ENCODE peak calls at places on chromosomes 11 and 22, in five cellular contexts. One of them, this sample, is unnamed.

GRCh38 chr11:64358536-64358906 is 441 bp upstream of the RPS6KA4 start:
- DNase-seq in gastrocnemius medialis: no peak
- DNase-seq in fibroblast of mammary gland: no peak
- DNase-seq in trophoblast cell: no peak
- DNase-seq in GM23338: no peak
- DNase-seq in this sample: no peak

GRCh38 chr11:3815882-3816281 is 7.5 kb downstream of the PGAP2 start:
- DNase-seq in gastrocnemius medialis: no peak
- DNase-seq in fibroblast of mammary gland: no peak
- DNase-seq in trophoblast cell: no peak
- DNase-seq in GM23338: no peak
- DNase-seq in this sample: no peak

GRCh38 chr22:40116496-40117200 is 61.1 kb upstream of the TNRC6B start:
- DNase-seq in gastrocnemius medialis: no peak
- DNase-seq in fibroblast of mammary gland: no peak
- DNase-seq in trophoblast cell: no peak
- DNase-seq in GM23338: no peak
- DNase-seq in this sample: no peak

GRCh38 chr11:464316-464715 is 14.2 kb downstream of the PTDSS2 start:
- DNase-seq in gastrocnemius medialis: no peak
- DNase-seq in fibroblast of mammary gland: no peak
- DNase-seq in trophoblast cell: no peak
- DNase-seq in GM23338: no peak
- DNase-seq in this sample: no peak

GRCh38 chr22:33013531-33014162 is 44.5 kb downstream of the SYN3 start:
- DNase-seq in gastrocnemius medialis: no peak
- DNase-seq in fibroblast of mammary gland: no peak
- DNase-seq in trophoblast cell: no peak
- DNase-seq in GM23338: no peak
- DNase-seq in this sample: no peak

GRCh38 chr22:32754413-32755041 is 47.0 kb upstream of the TIMP3 start:
- DNase-seq in gastrocnemius medialis: peak
- DNase-seq in fibroblast of mammary gland: peak
- DNase-seq in trophoblast cell: peak
- DNase-seq in GM23338: no peak
- DNase-seq in this sample: peak

GRCh38 chr11:86486261-86487030 is 111.8 kb downstream of the CCDC81 start:
- DNase-seq in gastrocnemius medialis: no peak
- DNase-seq in fibroblast of mammary gland: no peak
- DNase-seq in trophoblast cell: no peak
- DNase-seq in GM23338: no peak
- DNase-seq in this sample: no peak

GRCh38 chr22:49976439-49977175 is 16.0 kb downstream of the PIM3 start:
- DNase-seq in gastrocnemius medialis: no peak
- DNase-seq in fibroblast of mammary gland: no peak
- DNase-seq in trophoblast cell: peak
- DNase-seq in GM23338: no peak
- DNase-seq in this sample: no peak

GRCh38 chr11:17985517-17985916 is 27.3 kb downstream of the SERGEF start:
- DNase-seq in gastrocnemius medialis: peak
- DNase-seq in fibroblast of mammary gland: peak
- DNase-seq in trophoblast cell: no peak
- DNase-seq in GM23338: no peak
- DNase-seq in this sample: no peak

DNA sequence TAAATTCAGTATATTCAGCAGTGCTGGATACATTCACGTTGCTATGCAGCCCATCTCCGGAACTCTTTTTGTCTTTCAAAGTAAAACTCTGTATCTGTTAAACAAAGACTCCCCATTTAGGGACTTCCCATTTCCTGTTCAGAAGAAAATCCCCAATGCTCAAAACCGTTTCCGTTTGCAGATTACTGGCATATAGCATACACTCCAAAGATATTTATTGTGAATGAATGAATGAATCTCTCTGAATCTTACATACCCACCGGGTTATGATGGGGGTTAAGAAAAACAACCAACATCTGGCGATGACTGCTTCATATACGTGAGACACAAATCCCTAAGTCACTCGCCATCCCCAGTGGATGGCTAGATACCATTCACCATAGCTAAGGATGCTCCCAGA is 1.6 kb downstream of the THY1 start:
- DNase-seq in gastrocnemius medialis: no peak
- DNase-seq in fibroblast of mammary gland: peak
- DNase-seq in trophoblast cell: no peak
- DNase-seq in GM23338: peak
- DNase-seq in this sample: no peak
- H3K4me3 ChIP-seq in gastrocnemius medialis: peak
- H3K4me3 ChIP-seq in fibroblast of mammary gland: peak
- H3K4me3 ChIP-seq in trophoblast cell: no peak
- H3K4me3 ChIP-seq in GM23338: peak
- H3K4me3 ChIP-seq in this sample: no peak

GRCh38 chr11:62644220-62644619 is 2.2 kb downstream of the GANAB start:
- DNase-seq in gastrocnemius medialis: no peak
- DNase-seq in fibroblast of mammary gland: no peak
- DNase-seq in trophoblast cell: no peak
- DNase-seq in GM23338: no peak
- DNase-seq in this sample: no peak
- H3K4me3 ChIP-seq in gastrocnemius medialis: no peak
- H3K4me3 ChIP-seq in fibroblast of mammary gland: no peak
- H3K4me3 ChIP-seq in trophoblast cell: no peak
- H3K4me3 ChIP-seq in GM23338: no peak
- H3K4me3 ChIP-seq in this sample: no peak

DNA sequence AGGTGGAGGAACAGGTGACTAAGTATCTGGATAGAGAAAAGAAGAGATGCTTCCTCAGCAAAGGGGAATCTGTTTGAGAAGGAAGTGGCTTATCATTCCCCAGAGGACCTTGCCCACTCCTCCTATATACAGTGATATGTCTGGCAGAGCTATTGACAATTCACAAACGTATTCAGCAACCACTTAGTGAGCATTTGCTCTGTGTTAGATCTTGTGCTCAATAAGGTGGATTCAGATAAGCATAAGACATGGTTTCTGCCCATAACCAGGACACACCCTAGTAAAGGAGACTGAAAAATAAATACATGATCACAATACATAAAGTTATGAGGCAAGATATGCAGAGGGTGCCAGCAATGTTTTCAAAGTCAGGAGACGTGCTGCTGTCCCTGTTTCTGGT is 1.4 kb downstream of the TMEM9B start:
- DNase-seq in gastrocnemius medialis: no peak
- DNase-seq in fibroblast of mammary gland: no peak
- DNase-seq in trophoblast cell: no peak
- DNase-seq in GM23338: no peak
- DNase-seq in this sample: no peak
- H3K4me3 ChIP-seq in gastrocnemius medialis: peak
- H3K4me3 ChIP-seq in fibroblast of mammary gland: no peak
- H3K4me3 ChIP-seq in trophoblast cell: no peak
- H3K4me3 ChIP-seq in GM23338: no peak
- H3K4me3 ChIP-seq in this sample: no peak

GRCh38 chr11:123103326-123103980 is 41.5 kb upstream of the HSPA8 start:
- DNase-seq in gastrocnemius medialis: peak
- DNase-seq in fibroblast of mammary gland: peak
- DNase-seq in trophoblast cell: peak
- DNase-seq in GM23338: peak
- DNase-seq in this sample: peak
- H3K4me3 ChIP-seq in gastrocnemius medialis: no peak
- H3K4me3 ChIP-seq in fibroblast of mammary gland: no peak
- H3K4me3 ChIP-seq in trophoblast cell: no peak
- H3K4me3 ChIP-seq in GM23338: no peak
- H3K4me3 ChIP-seq in this sample: no peak

GRCh38 chr11:27290261-27290660 is 72.8 kb downstream of the CCDC34 start:
- DNase-seq in gastrocnemius medialis: no peak
- DNase-seq in fibroblast of mammary gland: peak
- DNase-seq in trophoblast cell: no peak
- DNase-seq in GM23338: no peak
- DNase-seq in this sample: no peak

GRCh38 chr11:27292642-27293020 is 70.4 kb downstream of the CCDC34 start:
- DNase-seq in gastrocnemius medialis: no peak
- DNase-seq in fibroblast of mammary gland: no peak
- DNase-seq in trophoblast cell: no peak
- DNase-seq in GM23338: no peak
- DNase-seq in this sample: no peak

GRCh38 chr11:27293500-27294417 is 69.3 kb downstream of the CCDC34 start:
- DNase-seq in gastrocnemius medialis: no peak
- DNase-seq in fibroblast of mammary gland: peak
- DNase-seq in trophoblast cell: no peak
- DNase-seq in GM23338: no peak
- DNase-seq in this sample: no peak

GRCh38 chr11:27291954-27292641 is 70.9 kb downstream of the CCDC34 start:
- DNase-seq in gastrocnemius medialis: no peak
- DNase-seq in fibroblast of mammary gland: peak
- DNase-seq in trophoblast cell: no peak
- DNase-seq in GM23338: no peak
- DNase-seq in this sample: no peak

DNA sequence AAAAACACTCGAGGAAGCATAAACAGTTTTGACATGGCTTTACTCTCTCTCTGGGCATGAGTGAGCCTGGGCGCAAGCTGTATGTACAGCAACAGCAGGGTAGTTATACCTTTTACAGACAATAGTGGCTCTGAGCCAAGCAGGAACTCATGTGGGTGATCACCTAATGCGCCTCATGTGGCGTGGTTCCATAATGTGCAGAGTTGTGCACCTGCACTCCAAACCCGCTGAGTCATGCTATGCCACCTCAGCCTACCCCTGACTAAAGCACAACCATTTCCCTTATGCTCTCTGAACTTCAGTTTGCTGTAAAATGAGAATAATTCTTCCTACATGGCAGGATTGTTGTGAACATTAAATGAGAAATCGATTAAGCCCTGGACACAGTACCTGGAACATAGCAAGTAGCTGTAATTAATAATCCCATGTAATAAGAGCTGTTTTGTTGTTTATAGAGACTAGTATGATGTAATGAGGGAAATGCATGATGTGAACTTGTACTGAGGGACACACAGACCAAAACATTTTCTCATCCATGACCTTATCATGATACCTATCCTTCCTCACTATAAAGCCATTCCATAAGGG is 71.6 kb downstream of the CCDC34 start:
- DNase-seq in gastrocnemius medialis: no peak
- DNase-seq in fibroblast of mammary gland: peak
- DNase-seq in trophoblast cell: no peak
- DNase-seq in GM23338: peak
- DNase-seq in this sample: no peak
- H3K4me3 ChIP-seq in gastrocnemius medialis: no peak
- H3K4me3 ChIP-seq in fibroblast of mammary gland: no peak
- H3K4me3 ChIP-seq in trophoblast cell: no peak
- H3K4me3 ChIP-seq in GM23338: no peak
- H3K4me3 ChIP-seq in this sample: no peak

GRCh38 chr22:30325065-30325720 is 1.5 kb downstream of the TBC1D10A start:
- DNase-seq in gastrocnemius medialis: no peak
- DNase-seq in fibroblast of mammary gland: peak
- DNase-seq in trophoblast cell: peak
- DNase-seq in GM23338: peak
- DNase-seq in this sample: peak
- H3K4me3 ChIP-seq in gastrocnemius medialis: peak
- H3K4me3 ChIP-seq in fibroblast of mammary gland: peak
- H3K4me3 ChIP-seq in trophoblast cell: peak
- H3K4me3 ChIP-seq in GM23338: no peak
- H3K4me3 ChIP-seq in this sample: peak

DNA sequence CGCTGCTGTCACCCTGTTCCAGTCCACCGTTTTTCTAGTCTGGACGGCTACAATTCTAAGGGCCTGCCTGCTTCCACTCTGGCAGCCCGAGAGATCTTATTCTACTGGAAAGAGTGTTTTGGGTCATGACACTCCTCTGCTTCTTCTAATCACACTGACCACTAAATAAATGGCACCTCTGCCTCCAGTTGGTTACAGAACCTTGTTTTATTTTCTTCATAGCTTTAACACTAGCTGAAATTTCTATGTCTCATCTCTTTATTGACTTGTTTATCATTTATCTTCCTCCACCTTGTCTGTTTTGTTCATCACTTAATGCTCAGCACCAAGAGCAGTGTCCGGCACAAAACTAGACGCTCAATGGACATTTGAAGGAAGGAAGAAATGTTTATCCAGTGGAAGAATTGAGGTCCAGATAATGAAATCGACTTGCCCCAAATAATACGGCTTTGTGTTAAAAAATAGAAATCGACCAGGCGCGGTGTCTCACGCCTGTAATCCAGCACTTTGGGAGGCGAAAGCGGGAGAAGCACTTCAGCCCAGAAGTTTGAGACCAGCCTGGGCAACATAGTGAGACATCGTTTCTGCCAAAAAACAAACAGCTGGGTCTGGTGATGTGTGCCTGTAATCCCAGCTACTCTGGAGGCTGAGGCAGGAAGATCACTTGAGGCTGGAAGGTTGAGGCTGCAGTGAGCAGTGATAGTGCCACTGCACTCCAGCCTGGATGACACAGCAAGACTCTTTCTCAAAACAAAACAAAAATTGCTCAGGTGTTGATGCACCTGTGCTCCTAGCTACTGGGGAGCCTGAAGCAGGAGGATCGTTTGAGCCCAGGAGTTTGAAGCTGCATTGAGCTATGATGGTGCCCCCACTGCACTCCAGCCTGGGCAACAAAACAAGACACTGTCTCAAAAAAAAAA is 693 bp upstream of the PRR14L start:
- DNase-seq in gastrocnemius medialis: no peak
- DNase-seq in fibroblast of mammary gland: no peak
- DNase-seq in trophoblast cell: no peak
- DNase-seq in GM23338: no peak
- DNase-seq in this sample: no peak
- H3K4me3 ChIP-seq in gastrocnemius medialis: peak
- H3K4me3 ChIP-seq in fibroblast of mammary gland: peak
- H3K4me3 ChIP-seq in trophoblast cell: no peak
- H3K4me3 ChIP-seq in GM23338: peak
- H3K4me3 ChIP-seq in this sample: peak